ENCODE peak calls at places on chromosomes 12 and 14, in seven cellular contexts. U is heart left ventricle, V is tibial nerve, G is uterus, O is ovary, Y is K562, L is stomach. A is an unnamed sample.

GRCh38 chr12:46373303-46374182 is 970 bp upstream of the SLC38A2 start:
- DNase-seq in U (peak; percentile 57), V (peak; percentile 49), G (peak; percentile 72), O (peak; percentile 75), Y (peak; percentile 19), L (peak; percentile 51), A (peak; percentile 70)

GRCh38 chr12:115466076-115466475 is 782.1 kb upstream of the TBX3 start:
- DNase-seq in U (no peak), V (no peak), G (no peak), O (no peak), Y (no peak), L (no peak), A (no peak)

GRCh38 chr12:55619352-55620138 is 17.1 kb upstream of the OR10P1 start:
- DNase-seq in U (no peak), V (peak; percentile 90), G (peak; percentile 39), O (no peak), Y (peak; percentile 68), L (no peak), A (no peak)

GRCh38 chr14:98168196-98168985 is 1103.6 kb downstream of the BCL11B start:
- DNase-seq in U (no peak), V (no peak), G (no peak), O (no peak), Y (no peak), L (no peak), A (no peak)

GRCh38 chr12:58143498-58143897 is 202.1 kb downstream of the ATP23 start:
- DNase-seq in U (no peak), V (no peak), G (no peak), O (no peak), Y (no peak), L (no peak), A (no peak)

GRCh38 chr14:103033744-103034143 is 23.6 kb downstream of the CDC42BPB start:
- DNase-seq in U (no peak), V (no peak), G (peak; percentile 32), O (no peak), Y (no peak), L (no peak), A (no peak)

GRCh38 chr14:20976291-20976690 is 13.5 kb upstream of the METTL17 start:
- DNase-seq in U (no peak), V (no peak), G (no peak), O (no peak), Y (no peak), L (no peak), A (no peak)

GRCh38 chr14:90132821-90133570 is 71.2 kb downstream of the KCNK13 start:
- DNase-seq in U (no peak), V (no peak), G (no peak), O (no peak), Y (no peak), L (no peak), A (no peak)

GRCh38 chr14:32711103-32711680 is 227.5 kb upstream of the NPAS3 start:
- DNase-seq in U (no peak), V (peak; percentile 61), G (no peak), O (no peak), Y (peak; percentile 19), L (no peak), A (no peak)

GRCh38 chr14:39302124-39302810 is 68.6 kb downstream of the MIA2 start:
- DNase-seq in U (no peak), V (no peak), G (no peak), O (no peak), Y (no peak), L (no peak), A (no peak)

GRCh38 chr12:124770725-124771124 is 92.9 kb downstream of the SCARB1 start:
- DNase-seq in U (no peak), V (no peak), G (no peak), O (no peak), Y (no peak), L (no peak), A (no peak)

GRCh38 chr12:55852740-55853139 is 10.0 kb upstream of the MMP19 start:
- DNase-seq in U (no peak), V (no peak), G (no peak), O (no peak), Y (no peak), L (no peak), A (no peak)

GRCh38 chr12:12636641-12637040 is 25.0 kb downstream of the CREBL2 start:
- DNase-seq in U (no peak), V (no peak), G (no peak), O (no peak), Y (no peak), L (no peak), A (no peak)

GRCh38 chr12:80272516-80272915 is 171.5 kb upstream of the PTPRQ start:
- DNase-seq in U (no peak), V (no peak), G (no peak), O (no peak), Y (no peak), L (no peak), A (no peak)

GRCh38 chr14:65471038-65471878 is 58.7 kb downstream of the FUT8 start:
- DNase-seq in U (no peak), V (no peak), G (no peak), O (no peak), Y (peak; percentile 9), L (no peak), A (no peak)

GRCh38 chr14:105497671-105498429 is 6.8 kb downstream of the TEDC1 start:
- DNase-seq in U (peak; percentile 16), V (no peak), G (no peak), O (no peak), Y (no peak), L (no peak), A (no peak)

GRCh38 chr12:43501705-43502104 is 50.3 kb downstream of the ADAMTS20 start:
- DNase-seq in U (no peak), V (no peak), G (no peak), O (no peak), Y (no peak), L (no peak), A (no peak)

GRCh38 chr12:71846322-71846940 is 6.9 kb downstream of the TBC1D15 start:
- DNase-seq in U (no peak), V (no peak), G (no peak), O (no peak), Y (no peak), L (no peak), A (no peak)

GRCh38 chr14:47040490-47040889 is 388.9 kb upstream of the RPL10L start:
- DNase-seq in U (no peak), V (no peak), G (no peak), O (no peak), Y (no peak), L (no peak), A (no peak)

GRCh38 chr12:101830391-101831325 is at the start of gene GNPTAB:
- DNase-seq in U (peak; percentile 94), V (peak; percentile 80), G (peak; percentile 89), O (peak; percentile 95), Y (peak; percentile 99), L (peak; percentile 95), A (peak; percentile 97)
- TF ChIP-seq POLR2A in U (no peak), V (peak; percentile 43), G (peak; percentile 15), O (no peak), Y (no peak), L (no peak), A (peak; percentile 87)

GRCh38 chr12:3137268-3137761 is 60.1 kb downstream of the TSPAN9 start:
- DNase-seq in U (peak; percentile 87), V (no peak), G (peak; percentile 49), O (peak; percentile 69), Y (no peak), L (no peak), A (no peak)

GRCh38 chr12:3137814-3138445 is 60.8 kb downstream of the TSPAN9 start:
- DNase-seq in U (no peak), V (no peak), G (no peak), O (no peak), Y (no peak), L (no peak), A (peak; percentile 32)

GRCh38 chr12:3140284-3140683 is 63.1 kb downstream of the TSPAN9 start:
- DNase-seq in U (peak; percentile 70), V (no peak), G (no peak), O (no peak), Y (no peak), L (no peak), A (no peak)

GRCh38 chr12:3139760-3140159 is 62.6 kb downstream of the TSPAN9 start:
- DNase-seq in U (no peak), V (no peak), G (no peak), O (no peak), Y (no peak), L (no peak), A (no peak)

GRCh38 chr12:3138896-3139590 is 61.9 kb downstream of the TSPAN9 start:
- DNase-seq in U (no peak), V (no peak), G (no peak), O (no peak), Y (no peak), L (no peak), A (peak; percentile 10)
- H3K4me1 ChIP-seq in U (peaks cover 48% of the 10 kb centered on the region), V (peaks cover 10% of the 10 kb centered on the region), G (no peaks in the 10 kb centered on the region), O (peaks cover 28% of the 10 kb centered on the region), Y (no peaks in the 10 kb centered on the region), L (peaks cover 9% of the 10 kb centered on the region), A (no peaks in the 10 kb centered on the region)

DNA sequence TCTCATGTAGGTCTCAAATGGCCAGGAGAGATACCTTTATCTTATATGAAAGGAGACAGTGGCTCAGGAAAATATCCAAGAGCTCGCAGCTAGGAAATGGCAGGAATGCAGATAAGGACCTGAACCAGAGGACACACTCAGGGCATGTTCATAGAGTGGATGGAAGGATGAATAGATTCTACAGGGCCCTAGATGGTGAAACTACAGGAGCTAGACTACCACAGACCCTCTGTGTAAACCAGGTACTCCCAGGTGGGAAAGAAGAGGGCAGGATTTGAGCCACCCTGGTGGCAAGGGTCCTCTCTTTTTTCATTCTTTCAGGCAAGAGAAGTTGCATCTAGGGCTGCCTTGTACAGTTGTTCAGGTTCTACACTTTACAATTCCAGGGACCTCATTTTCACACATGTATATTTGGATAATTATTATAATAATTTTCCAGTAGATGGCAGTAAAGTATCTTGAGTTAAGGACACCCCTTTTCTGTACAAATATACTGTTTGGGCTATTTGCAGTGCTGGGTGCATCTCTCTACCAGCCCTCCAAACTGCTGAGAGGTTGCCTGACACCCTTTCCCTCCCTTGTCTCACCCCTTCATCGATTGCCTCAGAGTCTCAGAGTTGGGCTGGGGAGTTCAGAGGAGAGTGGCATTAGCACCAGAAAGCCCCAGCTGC is 10.5 kb upstream of the ZDHHC22 start:
- DNase-seq in U (no peak), V (no peak), G (no peak), O (no peak), Y (peak; percentile 19), L (no peak), A (peak; percentile 10)
- H3K4me3 ChIP-seq in U (no peak overlapping the region), V (no peak overlapping the region), G (no peak overlapping the region), O (no peak overlapping the region), Y (no peak overlapping the region), L (no peak overlapping the region), A (no peak overlapping the region)

DNA sequence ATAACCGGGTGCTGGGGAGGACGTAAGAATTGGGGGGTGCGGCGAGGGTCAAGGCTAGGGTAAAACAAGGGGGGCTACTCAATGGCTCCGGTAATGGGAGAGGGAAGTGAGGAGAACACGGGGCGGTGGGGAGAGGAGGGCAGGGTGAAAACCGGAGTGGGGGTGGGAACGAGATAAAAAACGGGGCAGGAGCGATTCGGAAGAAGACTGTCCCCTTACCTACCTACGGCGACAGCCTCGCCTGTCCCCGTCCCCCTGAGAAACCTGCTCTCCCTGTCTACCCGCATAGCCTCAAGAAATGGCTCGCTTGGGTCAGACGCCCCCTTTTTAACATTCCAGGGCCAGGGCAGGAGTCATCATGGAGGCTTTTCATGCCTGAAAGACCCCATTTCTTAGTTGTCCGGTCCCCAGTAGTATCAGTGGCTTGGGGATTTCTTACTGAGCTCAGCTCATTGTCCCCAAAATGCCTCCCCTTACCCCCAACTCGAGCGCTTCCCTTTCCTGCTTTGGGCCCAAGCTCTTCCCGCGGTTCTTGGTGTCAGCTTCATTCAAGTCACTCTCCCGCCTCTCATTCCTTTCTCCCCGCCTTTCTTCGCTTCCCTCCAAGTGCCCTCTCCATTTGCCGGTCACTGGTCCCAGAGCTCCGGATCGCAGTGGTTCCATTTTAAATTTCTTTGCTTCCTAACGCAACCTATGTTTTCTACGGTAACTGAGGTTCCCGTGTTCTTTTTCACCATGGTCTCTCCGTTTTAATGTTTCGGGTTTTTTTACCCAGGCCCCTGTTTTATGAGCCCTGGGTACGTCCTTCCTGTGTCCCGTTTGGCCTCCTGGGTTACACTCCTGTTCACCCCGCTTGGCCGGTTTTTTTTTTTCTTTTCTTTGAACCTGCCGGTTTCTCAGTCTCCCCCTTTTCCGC is 1.2 kb upstream of the WSB2 start:
- DNase-seq in U (no peak), V (peak; percentile 32), G (peak; percentile 51), O (peak; percentile 60), Y (peak; percentile 54), L (peak; percentile 45), A (peak; percentile 64)
- TF ChIP-seq POLR2A in U (no peak), V (peak; percentile 25), G (no peak), O (no peak), Y (peak; percentile 65), L (no peak), A (no peak)

A was measured in Peyer's patch.